ENCODE peak calls at places on chromosomes 1 and 21, in four cellular contexts. K is ovary, E is adrenal gland, S is sigmoid colon. X is an unnamed sample.

GRCh38 chr21:26555554-26555953 is 17.5 kb downstream of the CYYR1 start:
- DNase-seq in K (no peak), E (no peak), S (no peak), X (no peak)

GRCh38 chr1:234871710-234872262 is 256.9 kb downstream of the TOMM20 start:
- DNase-seq in K (no peak), E (no peak), S (no peak), X (no peak)

GRCh38 chr1:25134801-25135585 is 97.3 kb downstream of the SYF2 start:
- DNase-seq in K (no peak), E (no peak), S (no peak), X (no peak)

GRCh38 chr1:109498161-109498801 is 4.4 kb downstream of the CYB561D1 start:
- DNase-seq in K (peak; percentile 58), E (no peak), S (no peak), X (no peak)

GRCh38 chr1:41361028-41361494 is at the start of gene FOXO6:
- DNase-seq in K (peak; percentile 99), E (peak; percentile 99), S (peak; percentile 99), X (peak; percentile 100)

GRCh38 chr1:153192697-153193096 is 10.5 kb upstream of the LELP1 start:
- DNase-seq in K (no peak), E (no peak), S (no peak), X (peak; percentile 29)

GRCh38 chr1:94888201-94888600 is 38.7 kb downstream of the CNN3 start:
- DNase-seq in K (no peak), E (no peak), S (no peak), X (no peak)

GRCh38 chr1:82161651-82162238 is 361.0 kb downstream of the ADGRL2 start:
- DNase-seq in K (no peak), E (no peak), S (no peak), X (no peak)

GRCh38 chr1:12040457-12041051 is 21.3 kb downstream of the MIIP start:
- DNase-seq in K (peak; percentile 70), E (no peak), S (no peak), X (no peak)

GRCh38 chr1:93816970-93817738 is 61.9 kb downstream of the DNTTIP2 start:
- DNase-seq in K (no peak), E (no peak), S (no peak), X (no peak)

GRCh38 chr1:60149254-60149653 is 75.7 kb upstream of the C1orf87 start:
- DNase-seq in K (no peak), E (peak; percentile 20), S (peak; percentile 61), X (peak; percentile 71)

GRCh38 chr1:26132825-26133167 is 21.2 kb downstream of the PDIK1L start:
- DNase-seq in K (no peak), E (no peak), S (no peak), X (no peak)

GRCh38 chr1:43582162-43582566 is 51.5 kb downstream of the PTPRF start:
- DNase-seq in K (no peak), E (no peak), S (no peak), X (peak; percentile 68)

GRCh38 chr1:198359024-198359653 is 181.3 kb downstream of the ATP6V1G3 start:
- DNase-seq in K (no peak), E (no peak), S (no peak), X (no peak)

GRCh38 chr1:117735045-117735992 is 129.5 kb downstream of the TENT5C start:
- DNase-seq in K (peak; percentile 31), E (no peak), S (no peak), X (peak; percentile 43)

GRCh38 chr1:224879404-224879803 is 50.1 kb upstream of the DNAH14 start:
- DNase-seq in K (no peak), E (no peak), S (no peak), X (no peak)

GRCh38 chr1:243642936-243643335 is 207.1 kb downstream of the AKT3 start:
- DNase-seq in K (no peak), E (no peak), S (no peak), X (no peak)

DNA sequence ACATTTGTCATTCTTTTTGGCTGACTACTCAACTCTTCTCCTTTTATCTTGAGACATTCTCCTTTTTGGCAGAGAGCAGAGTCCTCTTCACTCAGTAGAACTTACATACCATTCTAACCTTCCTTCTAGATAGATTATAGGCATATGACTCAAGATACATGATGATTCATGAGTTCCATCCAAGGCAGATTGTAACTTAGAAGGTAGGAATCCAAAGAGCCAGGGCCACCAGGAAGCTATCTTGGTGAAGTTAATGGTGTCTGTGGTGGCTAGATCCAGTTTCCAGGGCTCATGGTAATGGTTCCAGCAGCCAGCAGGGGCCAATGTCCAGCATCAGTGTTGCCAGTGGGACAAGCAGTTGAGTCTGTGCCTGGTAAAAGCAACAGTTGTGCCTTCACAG is 76.1 kb upstream of the KIAA0040 start:
- DNase-seq in K (no peak), E (no peak), S (no peak), X (no peak)
- H3K9me3 ChIP-seq in K (no peaks in the 10 kb centered on the region), E (no peaks in the 10 kb centered on the region), S (no peaks in the 10 kb centered on the region), X (peaks cover 14% of the 10 kb centered on the region)

DNA sequence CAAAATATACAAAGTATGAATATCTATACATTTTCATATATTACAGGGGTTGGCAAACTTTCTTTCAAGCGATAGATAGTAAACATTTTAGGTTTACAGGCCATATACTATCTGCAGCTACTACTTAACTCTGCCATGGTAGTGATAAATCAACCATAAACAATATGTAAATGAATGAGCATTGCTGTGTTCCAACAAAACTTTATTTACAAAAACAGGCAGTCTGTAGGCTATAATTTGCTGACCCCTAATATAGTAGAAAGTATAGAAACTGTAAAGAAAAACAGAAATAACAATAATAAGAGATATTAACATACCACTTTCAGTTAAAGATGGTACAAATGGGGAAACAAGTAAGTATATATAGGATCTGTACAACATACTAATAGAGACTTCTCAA is 58.1 kb downstream of the COLGALT2 start:
- DNase-seq in K (no peak), E (no peak), S (no peak), X (no peak)
- TF ChIP-seq POLR2A in K (no peak), E (no peak), S (no peak), X (no peak)

DNA sequence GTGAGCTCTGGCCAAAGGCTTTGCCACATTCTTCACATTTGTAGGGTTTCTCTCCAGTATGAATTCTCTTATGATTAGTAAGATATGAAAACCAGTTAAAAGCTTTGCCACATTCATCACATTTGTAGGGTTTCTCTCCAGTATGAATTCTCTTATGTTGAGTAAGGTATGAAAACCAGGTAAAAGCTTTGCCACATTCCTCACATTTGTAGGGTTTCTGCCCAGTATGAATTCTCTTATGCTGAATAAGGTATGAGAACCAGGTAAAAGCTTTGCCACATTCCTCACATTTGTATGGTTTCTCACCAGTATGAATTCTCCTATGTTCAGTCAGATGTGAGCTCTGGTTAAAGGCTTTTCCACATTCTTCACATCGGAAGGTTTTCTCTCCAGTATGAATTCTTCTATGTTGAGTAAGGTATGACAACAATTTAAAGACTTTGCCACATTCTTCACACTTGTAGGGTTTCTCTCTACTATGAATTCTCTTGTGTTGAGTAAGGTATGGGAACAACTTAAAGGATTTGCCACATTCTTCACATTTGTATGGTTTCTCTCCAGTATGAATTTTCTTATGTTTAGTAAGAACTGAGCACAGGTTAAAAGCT is 20.7 kb downstream of the ZNF695 start:
- DNase-seq in K (no peak), E (no peak), S (no peak), X (no peak)
- H3K9me3 ChIP-seq in K (peaks cover 10% of the 10 kb centered on the region), E (peaks cover 6% of the 10 kb centered on the region), S (peaks cover 39% of the 10 kb centered on the region), X (peaks cover 99% of the 10 kb centered on the region)

GRCh38 chr1:1069061-1069710 is 4.9 kb downstream of the RNF223 start:
- DNase-seq in K (peak; percentile 65), E (peak; percentile 82), S (no peak), X (peak; percentile 90)
- TF ChIP-seq POLR2A in K (no peak), E (no peak), S (no peak), X (no peak)

DNA sequence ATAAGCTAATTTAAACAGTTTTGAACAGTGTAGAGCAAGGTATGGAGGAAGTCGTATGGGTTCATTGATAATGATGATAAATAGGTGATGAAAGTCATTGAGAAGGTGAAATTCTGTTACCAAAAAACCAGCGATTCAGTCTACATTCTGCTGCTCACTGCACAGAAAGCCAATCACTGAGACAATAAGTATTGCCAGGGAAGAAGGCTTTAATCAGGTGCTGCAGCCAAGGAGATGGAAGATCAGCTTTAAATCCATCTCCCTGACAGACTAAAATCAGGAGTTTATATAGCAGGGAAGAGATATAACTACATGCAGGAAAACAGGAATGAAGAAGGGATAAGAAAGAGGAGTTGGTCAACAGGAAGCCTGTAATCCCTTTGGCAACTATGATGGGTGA is 361.3 kb upstream of the C1orf174 start:
- DNase-seq in K (no peak), E (no peak), S (no peak), X (no peak)
- H3K9me3 ChIP-seq in K (no peaks in the 10 kb centered on the region), E (no peaks in the 10 kb centered on the region), S (no peaks in the 10 kb centered on the region), X (peaks cover 30% of the 10 kb centered on the region)